ENCODE peak calls at places on chromosomes 4 and X, in four cellular contexts. J is GM10248, P is cardiac fibroblast, G is tibial nerve. T is an unnamed sample.

GRCh38 chr4:36285784-36286480 is 4.5 kb downstream of the DTHD1 start:
- DNase-seq in J (peak), G (no peak), P (peak), T (peak)

GRCh38 chr4:84535901-84536300 is 36.8 kb upstream of the NKX6-1 start:
- DNase-seq in J (no peak), G (no peak), P (no peak), T (no peak)

GRCh38 chr4:60605651-60606354 is 594.3 kb upstream of the ADGRL3 start:
- DNase-seq in P (peak), J (no peak), G (no peak), T (no peak)

GRCh38 chrX:15973299-15973698 is 118.7 kb upstream of the AP1S2 start:
- DNase-seq in J (peak), P (peak), G (no peak), T (no peak)

GRCh38 chr4:156230151-156230550 is 276.5 kb upstream of the CTSO start:
- DNase-seq in P (no peak), G (no peak), J (no peak), T (no peak)

GRCh38 chr4:13599159-13599558 is 28.4 kb downstream of the BOD1L1 start:
- DNase-seq in P (no peak), J (no peak), G (no peak), T (no peak)

GRCh38 chr4:87985097-87985886 is 9.8 kb downstream of the SPP1 start:
- DNase-seq in J (peak), P (peak), G (peak), T (no peak)

GRCh38 chrX:24464498-24464835 is 619 bp upstream of the PDK3 start:
- DNase-seq in G (peak), J (no peak), P (no peak), T (no peak)

GRCh38 chr4:179583221-179583620 is 2141.0 kb upstream of the AGA start:
- DNase-seq in P (no peak), G (no peak), J (no peak), T (no peak)

GRCh38 chr4:108556588-108557200 is 63.7 kb upstream of the RPL34 start:
- DNase-seq in J (no peak), G (no peak), P (no peak), T (no peak)

GRCh38 chrX:11419102-11419501 is 125.9 kb downstream of the AMELX start:
- DNase-seq in J (no peak), P (no peak), G (no peak), T (no peak)

GRCh38 chrX:152821145-152821765 is 9.3 kb downstream of the CETN2 start:
- DNase-seq in J (no peak), G (no peak), P (peak), T (no peak)

GRCh38 chr4:15381806-15382338 is 46.0 kb upstream of the C1QTNF7 start:
- DNase-seq in P (no peak), G (no peak), J (no peak), T (no peak)

GRCh38 chr4:163693211-163693610 is 198.7 kb downstream of the TMA16 start:
- DNase-seq in G (no peak), P (peak), J (no peak), T (no peak)

GRCh38 chrX:102129473-102129872 is 4.0 kb downstream of the TCEAL2 start:
- DNase-seq in J (no peak), G (no peak), P (peak), T (no peak)

GRCh38 chrX:150975655-150976390 is 7.3 kb upstream of the HMGB3 start:
- DNase-seq in J (no peak), P (no peak), G (no peak), T (no peak)

GRCh38 chrX:17597836-17598434 is 139.4 kb upstream of the SCML1 start:
- DNase-seq in P (peak), J (no peak), G (peak), T (no peak)

GRCh38 chrX:24025741-24026402 is 1.1 kb downstream of the KLHL15 start:
- DNase-seq in P (peak), J (no peak), G (peak), T (no peak)

GRCh38 chr4:57342406-57342805 is 232.2 kb upstream of the IGFBP7 start:
- DNase-seq in J (no peak), G (no peak), P (peak), T (no peak)

GRCh38 chr4:2789351-2789750 is 3.5 kb upstream of the SH3BP2 start:
- DNase-seq in P (no peak), J (no peak), G (no peak), T (no peak)

GRCh38 chr4:23680616-23681518 is 209.0 kb downstream of the PPARGC1A start:
- DNase-seq in G (no peak), J (no peak), P (peak), T (no peak)

GRCh38 chrX:141642979-141643378 is 53.5 kb downstream of the SPANXA2 start:
- DNase-seq in G (no peak), P (peak), J (no peak), T (no peak)

GRCh38 chrX:138128025-138128671 is 562.2 kb downstream of the ZIC3 start:
- DNase-seq in G (peak), P (peak), J (peak), T (no peak)

GRCh38 chr4:170423137-170423536 is 333.4 kb upstream of the AADAT start:
- DNase-seq in P (peak), G (no peak), J (no peak), T (no peak)

GRCh38 chrX:100895365-100896075 is 21.4 kb upstream of the NOX1 start:
- DNase-seq in G (peak), J (peak), P (peak), T (no peak)

GRCh38 chr4:167873536-167873935 is 218.8 kb upstream of the ANXA10 start:
- DNase-seq in P (peak), G (no peak), J (no peak), T (no peak)

GRCh38 chrX:73561791-73562190 is 1.2 kb upstream of the CHIC1 start:
- DNase-seq in P (peak), J (no peak), G (no peak), T (no peak)

GRCh38 chrX:17020828-17021821 is 74.7 kb downstream of the REPS2 start:
- DNase-seq in P (no peak), G (no peak), J (no peak), T (no peak)

GRCh38 chr4:51901363-51901762 is 58.4 kb downstream of the DCUN1D4 start:
- DNase-seq in P (no peak), J (no peak), G (no peak), T (no peak)

GRCh38 chr4:177302371-177303100 is 7.1 kb upstream of the NEIL3 start:
- DNase-seq in J (no peak), G (no peak), P (peak), T (no peak)

GRCh38 chr4:181475781-181476180 is 767.4 kb upstream of the TENM3 start:
- DNase-seq in G (no peak), P (no peak), J (no peak), T (no peak)

GRCh38 chr4:4711902-4712301 is 147.6 kb upstream of the MSX1 start:
- DNase-seq in J (no peak), G (no peak), P (no peak), T (no peak)

GRCh38 chr4:186693159-186693815 is 30.4 kb downstream of the FAT1 start:
- DNase-seq in J (no peak), G (peak), P (peak), T (no peak)

GRCh38 chr4:142383800-142384470 is 462.2 kb downstream of the INPP4B start:
- DNase-seq in P (peak), G (no peak), J (no peak), T (no peak)

GRCh38 chrX:103063191-103063845 is 653 bp downstream of the BEX1 start:
- DNase-seq in G (no peak), J (no peak), P (peak), T (no peak)

GRCh38 chr4:3082915-3083515 is 8.5 kb downstream of the HTT start:
- DNase-seq in J (no peak), G (no peak), P (no peak), T (no peak)

GRCh38 chrX:129661369-129661768 is 6.6 kb upstream of the APLN start:
- DNase-seq in P (no peak), J (no peak), G (no peak), T (no peak)

GRCh38 chrX:17007134-17007768 is 60.8 kb downstream of the REPS2 start:
- DNase-seq in J (peak), G (no peak), P (no peak), T (no peak)

GRCh38 chr4:52376107-52376704 is 282.9 kb downstream of the USP46 start:
- DNase-seq in G (peak), P (peak), J (peak), T (no peak)

GRCh38 chr4:25795091-25795490 is 67.7 kb downstream of the SEL1L3 start:
- DNase-seq in G (no peak), P (no peak), J (no peak), T (no peak)

GRCh38 chr4:25792200-25792791 is 70.5 kb downstream of the SEL1L3 start:
- DNase-seq in P (peak), J (no peak), G (no peak), T (no peak)

GRCh38 chr4:25792843-25793242 is 69.9 kb downstream of the SEL1L3 start:
- DNase-seq in J (no peak), P (no peak), G (no peak), T (no peak)

GRCh38 chr4:25797136-25797535 is 65.7 kb downstream of the SEL1L3 start:
- DNase-seq in J (no peak), G (no peak), P (no peak), T (no peak)

DNA sequence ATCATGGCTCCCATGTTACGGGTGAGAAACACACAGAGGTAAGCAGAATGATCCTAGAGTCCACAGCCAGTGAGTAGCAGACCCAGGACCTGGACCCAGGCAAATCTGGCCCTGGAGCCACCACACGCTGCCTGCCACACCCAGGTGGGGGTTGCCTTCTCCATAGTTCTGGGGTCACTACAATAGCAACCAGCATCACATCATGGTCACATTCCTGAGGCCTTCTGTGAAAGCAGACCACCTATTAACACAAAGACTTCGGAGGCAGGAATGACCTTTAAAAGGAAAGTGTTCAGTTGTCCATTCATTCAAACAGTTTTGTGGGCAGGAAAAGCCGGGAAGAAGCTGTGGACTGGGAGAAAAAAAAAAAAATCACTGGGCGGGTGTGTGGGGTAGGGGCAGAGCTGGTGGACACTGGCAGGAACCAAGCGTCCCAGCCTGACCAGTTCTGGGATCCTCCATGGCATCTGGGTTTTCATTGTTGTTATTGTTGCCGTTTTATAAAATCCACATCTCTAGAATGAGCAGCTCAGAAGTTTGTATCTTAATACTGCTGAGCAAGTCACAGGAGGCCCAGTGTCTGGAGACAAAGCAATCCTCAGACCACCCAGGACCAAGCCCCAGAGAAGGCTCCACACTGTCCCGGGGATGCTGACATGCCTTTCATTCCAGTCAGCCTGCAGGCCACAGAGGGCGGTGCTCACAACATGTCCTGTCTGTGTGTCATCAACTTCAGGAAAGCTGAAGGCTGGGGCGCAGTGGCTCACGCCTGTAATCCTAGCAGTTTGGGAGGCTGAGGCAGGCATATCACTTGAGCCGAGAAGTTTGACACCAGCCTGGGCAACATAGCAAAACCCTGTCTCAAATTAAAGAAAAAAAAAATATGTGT is 67.0 kb downstream of the SEL1L3 start:
- DNase-seq in P (peak), J (no peak), G (no peak), T (no peak)
- TF ChIP-seq CTCF in P (peak), J (no peak), G (no peak), T (no peak)

GRCh38 chr4:126957555-126958440 is 675.0 kb upstream of the INTU start:
- DNase-seq in P (peak), J (no peak), G (no peak), T (no peak)
- TF ChIP-seq CTCF in P (peak), J (no peak), G (no peak), T (no peak)

DNA sequence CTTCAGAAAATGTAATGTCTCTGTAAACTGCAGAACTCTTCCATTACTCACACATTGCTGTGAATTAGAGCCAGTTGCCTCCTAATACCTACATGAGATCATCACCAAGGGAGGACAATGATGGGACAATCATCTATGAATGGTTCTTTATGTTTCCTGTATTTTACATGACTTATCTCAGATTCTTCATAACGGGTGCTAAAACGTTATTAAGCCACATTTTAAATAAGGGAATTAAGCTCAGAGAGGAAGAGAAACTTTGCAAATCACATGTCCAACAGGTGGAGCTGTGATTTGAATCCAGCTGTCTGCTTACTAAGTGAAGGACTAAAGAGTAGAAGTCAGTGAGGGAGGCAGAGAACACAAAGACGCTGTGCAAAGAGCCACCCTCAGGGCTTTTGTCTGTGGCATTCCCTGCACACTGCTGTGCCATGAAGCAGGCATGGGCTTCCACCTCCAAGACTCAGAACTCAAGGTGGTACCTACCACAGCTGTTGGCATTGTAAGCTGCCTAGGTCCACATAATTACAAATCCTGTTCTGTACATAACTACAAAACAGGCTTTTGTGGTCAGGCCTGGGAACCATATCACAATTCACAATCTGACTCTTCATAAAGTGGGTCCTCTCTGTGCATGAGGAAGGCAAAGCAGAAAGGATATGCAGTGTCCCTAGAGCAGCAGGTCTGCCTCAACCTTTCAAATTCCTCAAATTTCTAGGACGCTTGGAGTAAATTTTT is 12.8 kb downstream of the TBC1D9 start:
- DNase-seq in G (no peak), P (peak), J (peak), T (no peak)
- TF ChIP-seq CTCF in G (no peak), P (peak), J (peak), T (no peak)

GRCh38 chr4:145723336-145723735 is 43.4 kb downstream of the C4orf51 start:
- DNase-seq in G (no peak), P (no peak), J (no peak), T (no peak)
- TF ChIP-seq CTCF in G (no peak), P (no peak), J (no peak), T (no peak)

GRCh38 chr4:184143770-184144564 is 73.7 kb downstream of the ENPP6 start:
- DNase-seq in J (no peak), P (no peak), G (no peak), T (no peak)
- TF ChIP-seq CTCF in J (no peak), P (no peak), G (no peak), T (no peak)

GRCh38 chrX:130878350-130879341 is 24.4 kb downstream of the ENOX2 start:
- DNase-seq in J (no peak), P (peak), G (no peak), T (no peak)

GRCh38 chrX:130885508-130885907 is 17.5 kb downstream of the ENOX2 start:
- DNase-seq in G (no peak), J (no peak), P (no peak), T (no peak)

GRCh38 chrX:130887392-130887791 is 15.6 kb downstream of the ENOX2 start:
- DNase-seq in G (no peak), P (no peak), J (no peak), T (no peak)

GRCh38 chrX:130885996-130886395 is 17.0 kb downstream of the ENOX2 start:
- DNase-seq in G (no peak), J (no peak), P (no peak), T (no peak)

GRCh38 chrX:130884627-130885026 is 18.4 kb downstream of the ENOX2 start:
- DNase-seq in J (no peak), G (no peak), P (no peak), T (no peak)
- TF ChIP-seq CTCF in J (no peak), G (no peak), P (no peak), T (no peak)

GRCh38 chr4:8019396-8020365 is 80.0 kb upstream of the AFAP1 start:
- DNase-seq in J (no peak), G (no peak), P (no peak), T (no peak)

GRCh38 chr4:8024073-8024786 is 84.6 kb upstream of the AFAP1 start:
- DNase-seq in J (no peak), P (no peak), G (no peak), T (no peak)

GRCh38 chr4:8022767-8023695 is 83.4 kb upstream of the AFAP1 start:
- DNase-seq in G (no peak), J (no peak), P (no peak), T (no peak)

GRCh38 chr4:8023696-8024033 is 84.0 kb upstream of the AFAP1 start:
- DNase-seq in G (no peak), P (no peak), J (no peak), T (no peak)

DNA sequence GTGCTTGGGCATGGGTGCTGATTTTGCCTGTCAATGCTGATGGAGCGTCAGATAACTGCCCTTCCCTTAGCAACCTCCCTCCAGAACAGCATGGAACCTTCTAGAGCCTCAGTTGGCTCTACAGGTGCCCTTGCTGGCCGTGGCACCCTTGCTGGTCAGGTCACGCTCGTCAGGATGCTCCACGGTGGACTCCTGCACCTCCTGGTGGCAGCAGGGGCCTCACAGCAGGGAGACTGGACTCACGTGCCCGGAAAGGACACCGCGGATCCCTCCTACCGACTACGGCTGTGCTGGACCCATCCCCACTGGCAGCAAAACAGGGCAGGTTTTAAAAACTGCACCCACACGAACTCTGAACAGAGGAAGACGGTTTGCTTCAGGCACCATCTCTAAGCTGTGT is 82.1 kb upstream of the AFAP1 start:
- DNase-seq in P (no peak), J (no peak), G (no peak), T (no peak)
- TF ChIP-seq CTCF in P (peak), J (no peak), G (no peak), T (no peak)

GRCh38 chr4:76732246-76732645 is 165.7 kb downstream of the SOWAHB start:
- DNase-seq in P (no peak), J (no peak), G (no peak), T (no peak)
- TF ChIP-seq CTCF in P (no peak), J (no peak), G (no peak), T (no peak)

T was measured in natural killer cell.